ENCODE peak calls at places on chromosome 2, in ten cellular contexts. O is anterior cingulate cortex; P is heart left ventricle; Z is AG20443; X is stimulated activated naive CD8-positive, alpha-beta T cell treated with anti-CD3 and anti-CD28 coated beads, Interleukin-15, Interleukin-2, amounts not matched to agents 100 U/mL and 50 U/mL, for 24 hours; J is tibial artery; R is activated T-cell treated with anti-CD3 and anti-CD28 coated beads, Interleukin-2, amount 50 U/mL, for 24 hours; V is iPS-NIHi11; S is CD8-positive, alpha-beta memory T cell; E is sciatic nerve. I is an unnamed sample.

GRCh38 chr2:145488571-145488970 is 968.7 kb upstream of the ZEB2 start:
- DNase-seq in O (no peak), P (no peak), Z (no peak), X (no peak), J (no peak), R (no peak), V (no peak), S (no peak), E (no peak), I (no peak)

GRCh38 chr2:105517814-105518705 is 119.2 kb upstream of the FHL2 start:
- DNase-seq in O (no peak), P (peak; percentile 84), Z (peak; percentile 69), X (no peak), J (peak; percentile 72), R (no peak), V (no peak), S (no peak), E (no peak), I (no peak)

GRCh38 chr2:62208758-62209114 is 12.8 kb downstream of the B3GNT2 start:
- DNase-seq in O (no peak), P (no peak), Z (no peak), X (peak; percentile 49), J (no peak), R (peak; percentile 46), V (no peak), S (peak; percentile 67), E (no peak), I (no peak)

GRCh38 chr2:106561356-106561755 is 74.2 kb downstream of the CD8B2 start:
- DNase-seq in O (no peak), P (peak; percentile 34), Z (no peak), X (no peak), J (no peak), R (no peak), V (no peak), S (no peak), E (no peak), I (no peak)

GRCh38 chr2:18980778-18981104 is 377.7 kb downstream of the OSR1 start:
- DNase-seq in O (no peak), P (no peak), Z (no peak), X (no peak), J (no peak), R (no peak), V (no peak), S (no peak), E (no peak), I (no peak)

GRCh38 chr2:39913648-39914456 is 134.8 kb upstream of the THUMPD2 start:
- DNase-seq in O (no peak), P (peak; percentile 23), Z (peak; percentile 68), X (no peak), J (no peak), R (no peak), V (peak; percentile 51), S (no peak), E (no peak), I (no peak)

GRCh38 chr2:240687045-240687740 is 4.5 kb upstream of the AQP12A start:
- DNase-seq in O (no peak), P (no peak), Z (no peak), X (no peak), J (no peak), R (no peak), V (no peak), S (no peak), E (no peak), I (no peak)

GRCh38 chr2:105144128-105144940 is 97.2 kb upstream of the GPR45 start:
- DNase-seq in O (no peak), P (no peak), Z (peak; percentile 20), X (no peak), J (no peak), R (no peak), V (no peak), S (no peak), E (no peak), I (no peak)

GRCh38 chr2:44805391-44805790 is 136.1 kb upstream of the SIX3 start:
- DNase-seq in O (no peak), P (no peak), Z (no peak), X (no peak), J (no peak), R (no peak), V (no peak), S (no peak), E (no peak), I (no peak)

GRCh38 chr2:10054424-10054823 is 11.1 kb downstream of the KLF11 start:
- DNase-seq in O (no peak), P (no peak), Z (no peak), X (no peak), J (no peak), R (no peak), V (no peak), S (no peak), E (no peak), I (no peak)

GRCh38 chr2:241358470-241358869 is 2.4 kb downstream of the FARP2 start:
- DNase-seq in O (no peak), P (no peak), Z (no peak), X (no peak), J (no peak), R (no peak), V (no peak), S (no peak), E (no peak), I (no peak)

GRCh38 chr2:121293450-121294325 is 8.7 kb upstream of the TFCP2L1 start:
- DNase-seq in O (no peak), P (peak; percentile 18), Z (peak; percentile 6), X (no peak), J (no peak), R (no peak), V (no peak), S (peak; percentile 6), E (no peak), I (no peak)

GRCh38 chr2:212672186-212672585 is 133.6 kb upstream of the ERBB4 start:
- DNase-seq in O (no peak), P (no peak), Z (no peak), X (no peak), J (no peak), R (no peak), V (no peak), S (no peak), E (no peak), I (no peak)

GRCh38 chr2:80238692-80239469 is 65.7 kb downstream of the LRRTM1 start:
- DNase-seq in O (no peak), P (peak; percentile 18), Z (peak; percentile 34), X (peak; percentile 23), J (no peak), R (no peak), V (peak; percentile 38), S (no peak), E (no peak), I (no peak)

GRCh38 chr2:43486604-43487003 is 109.2 kb downstream of the THADA start:
- DNase-seq in O (no peak), P (peak; percentile 25), Z (no peak), X (no peak), J (peak; percentile 80), R (no peak), V (no peak), S (no peak), E (no peak), I (no peak)

GRCh38 chr2:24238158-24238557 is 63.3 kb downstream of the FAM228A start:
- DNase-seq in O (no peak), P (no peak), Z (no peak), X (no peak), J (no peak), R (no peak), V (no peak), S (no peak), E (no peak), I (no peak)

GRCh38 chr2:239611222-239611795 is 210.5 kb upstream of the HDAC4 start:
- DNase-seq in O (no peak), P (no peak), Z (no peak), X (no peak), J (no peak), R (peak; percentile 18), V (no peak), S (no peak), E (no peak), I (peak; percentile 22)

GRCh38 chr2:229971298-229971790 is 49.0 kb downstream of the FBXO36 start:
- DNase-seq in O (no peak), P (no peak), Z (no peak), X (no peak), J (no peak), R (no peak), V (no peak), S (no peak), E (no peak), I (no peak)

GRCh38 chr2:117835990-117836760 is 21.7 kb downstream of the DDX18 start:
- DNase-seq in O (no peak), P (peak; percentile 85), Z (peak; percentile 96), X (peak; percentile 74), J (peak; percentile 79), R (peak; percentile 67), V (peak; percentile 82), S (peak; percentile 30), E (peak; percentile 89), I (peak; percentile 79)

GRCh38 chr2:72824224-72824842 is 1.5 kb downstream of the EXOC6B start:
- DNase-seq in O (no peak), P (no peak), Z (peak; percentile 71), X (no peak), J (no peak), R (no peak), V (no peak), S (no peak), E (no peak), I (no peak)

GRCh38 chr2:133109772-133110171 is 439.8 kb upstream of the LYPD1 start:
- DNase-seq in O (no peak), P (no peak), Z (peak; percentile 64), X (no peak), J (no peak), R (no peak), V (no peak), S (no peak), E (no peak), I (no peak)

GRCh38 chr2:75276093-75277055 is 77.1 kb upstream of the TACR1 start:
- DNase-seq in O (no peak), P (no peak), Z (peak; percentile 55), X (no peak), J (no peak), R (no peak), V (peak; percentile 25), S (no peak), E (no peak), I (no peak)

GRCh38 chr2:171735991-171736710 is 48.9 kb downstream of the DYNC1I2 start:
- DNase-seq in O (no peak), P (no peak), Z (no peak), X (no peak), J (no peak), R (no peak), V (no peak), S (no peak), E (no peak), I (no peak)

GRCh38 chr2:75003276-75003675 is 44.8 kb downstream of the POLE4 start:
- DNase-seq in O (no peak), P (no peak), Z (no peak), X (no peak), J (no peak), R (no peak), V (no peak), S (no peak), E (no peak), I (no peak)

GRCh38 chr2:205695460-205695979 is 13.2 kb downstream of the NRP2 start:
- DNase-seq in O (no peak), P (no peak), Z (peak; percentile 50), X (no peak), J (no peak), R (no peak), V (no peak), S (no peak), E (no peak), I (no peak)

GRCh38 chr2:217943379-217944321 is 59.1 kb downstream of the TNS1 start:
- DNase-seq in O (no peak), P (peak; percentile 91), Z (peak; percentile 95), X (no peak), J (peak; percentile 82), R (no peak), V (peak; percentile 98), S (no peak), E (peak; percentile 89), I (no peak)

GRCh38 chr2:101826716-101827115 is 129.2 kb downstream of the MAP4K4 start:
- DNase-seq in O (no peak), P (no peak), Z (no peak), X (no peak), J (no peak), R (no peak), V (no peak), S (no peak), E (no peak), I (no peak)

GRCh38 chr2:30949435-30949834 is 142.2 kb upstream of the CAPN13 start:
- DNase-seq in O (no peak), P (no peak), Z (no peak), X (no peak), J (no peak), R (no peak), V (no peak), S (no peak), E (no peak), I (no peak)